ENCODE peak calls at places on chromosomes 13 and 19, in ten cellular contexts. Q, R, D, F, B, W, I, T, S and Z are unnamed samples.

GRCh38 chr13:109148243-109148642 is 518.8 kb downstream of the MYO16 start:
- DNase-seq in Q (no peak), R (no peak), D (no peak), F (peak; percentile 58), B (no peak), W (no peak), I (no peak), T (no peak), S (peak; percentile 77), Z (no peak)

GRCh38 chr13:57865600-57866294 is 234.2 kb downstream of the PCDH17 start:
- DNase-seq in Q (no peak), R (no peak), D (no peak), F (peak; percentile 21), B (no peak), W (no peak), I (no peak), T (no peak), S (no peak), Z (no peak)

GRCh38 chr13:48437381-48437780 is 24.5 kb upstream of the LPAR6 start:
- DNase-seq in Q (peak; percentile 93), R (no peak), D (no peak), F (peak; percentile 82), B (no peak), W (no peak), I (no peak), T (peak; percentile 76), S (no peak), Z (no peak)

GRCh38 chr13:67990868-67991267 is 760.7 kb upstream of the PCDH9 start:
- DNase-seq in Q (no peak), R (no peak), D (no peak), F (no peak), B (no peak), W (no peak), I (no peak), T (no peak), S (no peak), Z (no peak)

GRCh38 chr13:112997188-112998135 is 28.4 kb downstream of the MCF2L start:
- DNase-seq in Q (no peak), R (no peak), D (no peak), F (no peak), B (no peak), W (no peak), I (no peak), T (no peak), S (no peak), Z (no peak)

GRCh38 chr13:44365008-44365407 is 8.6 kb upstream of the SERP2 start:
- DNase-seq in Q (no peak), R (no peak), D (no peak), F (peak; percentile 38), B (no peak), W (no peak), I (no peak), T (no peak), S (peak; percentile 39), Z (no peak)

GRCh38 chr19:50836543-50837195 is 3.3 kb upstream of the KLK15 start:
- DNase-seq in Q (no peak), R (no peak), D (no peak), F (no peak), B (no peak), W (no peak), I (no peak), T (no peak), S (no peak), Z (no peak)

GRCh38 chr19:32317045-32317444 is 28.4 kb upstream of the ZNF507 start:
- DNase-seq in Q (no peak), R (no peak), D (no peak), F (no peak), B (no peak), W (no peak), I (no peak), T (no peak), S (no peak), Z (no peak)

GRCh38 chr13:33388254-33388998 is 102.9 kb upstream of the STARD13 start:
- DNase-seq in Q (no peak), R (peak; percentile 31), D (no peak), F (peak; percentile 6), B (no peak), W (no peak), I (no peak), T (no peak), S (no peak), Z (no peak)

GRCh38 chr19:3572855-3573161 is at the start of gene HMG20B:
- DNase-seq in Q (no peak), R (no peak), D (no peak), F (no peak), B (no peak), W (no peak), I (no peak), T (no peak), S (no peak), Z (no peak)

GRCh38 chr13:81017525-81018152 is 676.7 kb upstream of the SPRY2 start:
- DNase-seq in Q (no peak), R (no peak), D (peak; percentile 7), F (peak; percentile 75), B (no peak), W (no peak), I (no peak), T (no peak), S (peak; percentile 30), Z (no peak)

GRCh38 chr13:97194473-97194872 is 27.7 kb upstream of the MBNL2 start:
- DNase-seq in Q (no peak), R (peak; percentile 76), D (no peak), F (peak; percentile 19), B (peak; percentile 24), W (no peak), I (no peak), T (no peak), S (peak; percentile 55), Z (no peak)

GRCh38 chr13:35881360-35881759 is 249.8 kb downstream of the DCLK1 start:
- DNase-seq in Q (no peak), R (no peak), D (no peak), F (peak; percentile 25), B (no peak), W (no peak), I (no peak), T (no peak), S (no peak), Z (no peak)

GRCh38 chr19:32415246-32415645 is 9.7 kb downstream of the DPY19L3 start:
- DNase-seq in Q (no peak), R (no peak), D (no peak), F (no peak), B (no peak), W (no peak), I (no peak), T (no peak), S (no peak), Z (no peak)

GRCh38 chr19:38045554-38046253 is 138.7 kb downstream of the SIPA1L3 start:
- DNase-seq in Q (no peak), R (no peak), D (no peak), F (no peak), B (no peak), W (no peak), I (no peak), T (no peak), S (no peak), Z (no peak)

GRCh38 chr19:55385749-55386514 is at the start of gene RPL28:
- DNase-seq in Q (peak; percentile 99), R (peak; percentile 100), D (peak; percentile 97), F (peak; percentile 99), B (peak; percentile 89), W (peak; percentile 95), I (peak; percentile 98), T (peak; percentile 97), S (peak; percentile 97), Z (peak; percentile 94)

GRCh38 chr19:38717855-38718254 is 26.4 kb downstream of the CAPN12 start:
- DNase-seq in Q (no peak), R (no peak), D (no peak), F (no peak), B (no peak), W (no peak), I (no peak), T (no peak), S (no peak), Z (no peak)

GRCh38 chr19:50207730-50208129 is 4.3 kb downstream of the MYH14 start:
- DNase-seq in Q (no peak), R (no peak), D (no peak), F (no peak), B (no peak), W (no peak), I (no peak), T (no peak), S (no peak), Z (no peak)

GRCh38 chr19:1266818-1267440 is 2.2 kb upstream of the CIRBP start:
- DNase-seq in Q (peak; percentile 88), R (peak; percentile 73), D (peak; percentile 90), F (no peak), B (no peak), W (no peak), I (peak; percentile 89), T (peak; percentile 83), S (peak; percentile 33), Z (no peak)

GRCh38 chr19:8832132-8833021 is at the start of the genes MBD3L1 and ZNF558:
- DNase-seq in Q (peak; percentile 100), R (peak; percentile 99), D (peak; percentile 98), F (peak; percentile 98), B (peak; percentile 93), W (peak; percentile 95), I (peak; percentile 95), T (peak; percentile 99), S (peak; percentile 97), Z (peak; percentile 92)
- TF ChIP-seq CTCF in Q (peak; percentile 16), R (no peak), D (no peak), F (no peak), B (peak; percentile 11), W (no peak), I (no peak), T (peak; percentile 61), S (peak; percentile 72), Z (no peak)

GRCh38 chr19:30090476-30090875 is 148.4 kb downstream of the URI1 start:
- DNase-seq in Q (no peak), R (no peak), D (no peak), F (no peak), B (no peak), W (no peak), I (no peak), T (no peak), S (no peak), Z (no peak)
- TF ChIP-seq CTCF in Q (no peak), R (no peak), D (no peak), F (no peak), B (no peak), W (no peak), I (no peak), T (no peak), S (no peak), Z (no peak)

DNA sequence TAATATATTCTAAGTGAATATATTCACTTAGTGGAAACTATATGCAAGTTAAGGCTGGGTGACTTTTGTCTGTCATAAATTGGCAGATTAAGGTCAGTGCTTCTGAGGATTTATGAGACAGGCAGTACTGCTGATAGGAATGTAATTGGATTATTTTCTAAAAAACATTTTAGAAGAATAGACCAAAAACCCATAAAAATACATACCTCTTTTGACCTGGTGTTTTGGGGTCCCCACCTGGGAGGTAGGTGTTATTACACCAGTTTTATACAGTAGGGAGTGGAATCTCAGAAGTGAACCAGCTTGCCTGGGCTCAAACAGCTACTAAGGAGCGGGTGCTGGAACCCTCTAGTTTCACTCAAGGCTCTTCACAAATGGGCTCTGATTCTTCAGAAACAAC is 25.3 kb downstream of the COG3 start:
- DNase-seq in Q (no peak), R (no peak), D (no peak), F (no peak), B (no peak), W (no peak), I (no peak), T (no peak), S (no peak), Z (no peak)
- TF ChIP-seq CTCF in Q (no peak), R (peak; percentile 49), D (no peak), F (no peak), B (no peak), W (no peak), I (peak; percentile 48), T (peak; percentile 43), S (peak; percentile 20), Z (no peak)

GRCh38 chr13:38582133-38582532 is 104.7 kb upstream of the FREM2 start:
- DNase-seq in Q (no peak), R (peak; percentile 10), D (peak; percentile 12), F (peak; percentile 61), B (peak; percentile 2), W (no peak), I (peak; percentile 34), T (no peak), S (peak; percentile 39), Z (no peak)
- TF ChIP-seq CTCF in Q (no peak), R (peak; percentile 66), D (peak; percentile 51), F (peak; percentile 49), B (peak; percentile 48), W (peak; percentile 18), I (peak; percentile 76), T (peak; percentile 59), S (peak; percentile 72), Z (no peak)